ENCODE peak calls at places on chromosomes 6 and 20, in nine cellular contexts. E is psoas muscle, J is immature natural killer cell, P is GM12891, W is EL, A is omental fat pad, D is substantia nigra, I is A549, K is Caco-2. O is an unnamed sample.

GRCh38 chr6:43475506-43475905 is 1.9 kb upstream of the TJAP1 start:
- DNase-seq in K (no peak), E (no peak), P (no peak), I (no peak), D (no peak), J (no peak), W (no peak), A (no peak), O (no peak)

GRCh38 chr6:79134699-79135474 is 56.8 kb upstream of the PHIP start:
- DNase-seq in W (no peak), D (no peak), E (no peak), A (no peak), I (no peak), K (no peak), J (no peak), P (no peak), O (no peak)

GRCh38 chr6:38638941-38639497 is 710 bp downstream of the BTBD9 start:
- DNase-seq in D (no peak), E (peak), J (peak), W (peak), P (peak), A (peak), K (peak), I (peak), O (peak)

GRCh38 chr6:56649782-56650181 is 7.1 kb upstream of the DST start:
- DNase-seq in P (no peak), W (peak), I (no peak), A (no peak), D (no peak), J (no peak), K (no peak), E (no peak), O (peak)

GRCh38 chr6:144413418-144413817 is 128.3 kb downstream of the UTRN start:
- DNase-seq in I (no peak), W (peak), A (no peak), P (no peak), E (no peak), J (peak), D (no peak), K (no peak), O (no peak)

GRCh38 chr20:23331951-23332350 is 18.6 kb upstream of the NXT1 start:
- DNase-seq in E (no peak), W (peak), A (no peak), P (no peak), J (no peak), D (no peak), I (no peak), K (no peak), O (peak)

GRCh38 chr20:5513975-5514516 is 197.3 kb upstream of the PROKR2 start:
- DNase-seq in D (no peak), A (no peak), J (no peak), K (peak), W (peak), E (no peak), I (peak), P (no peak), O (peak)

GRCh38 chr6:122969999-122970398 is 26.0 kb upstream of the CLVS2 start:
- DNase-seq in W (no peak), A (no peak), K (no peak), E (no peak), D (no peak), J (no peak), P (no peak), I (no peak), O (no peak)

GRCh38 chr6:81767163-81768000 is 14.9 kb upstream of the TENT5A start:
- DNase-seq in E (no peak), J (no peak), K (no peak), P (no peak), D (no peak), W (peak), I (no peak), A (no peak), O (peak)

GRCh38 chr6:109298605-109299004 is 83.7 kb downstream of the CD164 start:
- DNase-seq in K (no peak), P (no peak), J (no peak), D (no peak), A (no peak), I (no peak), W (no peak), E (no peak), O (no peak)

GRCh38 chr6:89562114-89562815 is 76.3 kb downstream of the LYRM2 start:
- DNase-seq in E (no peak), P (no peak), W (no peak), J (no peak), K (no peak), I (no peak), D (peak), A (no peak), O (no peak)

GRCh38 chr6:108119212-108120141 is 44.9 kb upstream of the OSTM1 start:
- DNase-seq in W (no peak), E (no peak), K (no peak), J (no peak), D (no peak), A (no peak), I (no peak), P (no peak), O (no peak)

GRCh38 chr6:72446427-72446826 is 175.4 kb upstream of the KCNQ5 start:
- DNase-seq in I (no peak), A (no peak), P (no peak), K (no peak), E (no peak), D (no peak), J (no peak), W (no peak), O (peak)

GRCh38 chr6:32623693-32624092 is 13.5 kb upstream of the HLA-DQA1 start:
- DNase-seq in W (no peak), A (no peak), D (no peak), J (peak), I (no peak), K (no peak), P (no peak), E (no peak), O (no peak)

GRCh38 chr6:36592221-36592655 is 1.9 kb upstream of the SRSF3 start:
- DNase-seq in E (no peak), W (no peak), I (no peak), A (no peak), K (no peak), P (peak), J (peak), D (no peak), O (no peak)

GRCh38 chr6:105675715-105676397 is 273.0 kb upstream of the PREP start:
- DNase-seq in P (peak), A (no peak), J (peak), K (no peak), W (peak), I (peak), D (no peak), E (no peak), O (peak)

GRCh38 chr6:165988306-165988756 is 179.3 kb downstream of the TBXT start:
- DNase-seq in P (no peak), E (no peak), D (no peak), I (no peak), J (no peak), A (no peak), K (no peak), W (no peak), O (no peak)

GRCh38 chr6:105952762-105953700 is 133.1 kb upstream of the PRDM1 start:
- DNase-seq in D (no peak), I (no peak), A (no peak), W (no peak), E (no peak), K (no peak), J (no peak), P (no peak), O (no peak)

GRCh38 chr6:58198301-58198700 is 880.9 kb downstream of the PRIM2 start:
- DNase-seq in J (no peak), P (no peak), D (no peak), A (no peak), W (peak), I (no peak), K (no peak), E (no peak), O (no peak)

GRCh38 chr6:55980627-55981211 is 105.3 kb upstream of the BMP5 start:
- DNase-seq in W (peak), E (no peak), A (no peak), D (no peak), P (no peak), I (peak), J (no peak), K (peak), O (peak)

GRCh38 chr6:7122684-7123083 is 14.9 kb downstream of the RREB1 start:
- DNase-seq in P (no peak), K (no peak), J (no peak), D (no peak), A (no peak), I (no peak), E (no peak), W (no peak), O (no peak)

GRCh38 chr6:97621111-97621510 is 338.1 kb upstream of the MMS22L start:
- DNase-seq in P (no peak), K (no peak), W (no peak), D (no peak), A (no peak), E (no peak), J (no peak), I (no peak), O (no peak)

GRCh38 chr20:668050-668449 is 7.6 kb downstream of the SCRT2 start:
- DNase-seq in J (no peak), D (no peak), A (no peak), P (no peak), W (no peak), I (no peak), K (no peak), E (no peak), O (no peak)

GRCh38 chr6:34146801-34147592 is 1.1 kb upstream of the GRM4 start:
- DNase-seq in J (no peak), K (no peak), A (no peak), E (no peak), I (no peak), P (no peak), D (no peak), W (peak), O (peak)

GRCh38 chr20:17448071-17448470 is 83.1 kb downstream of the BFSP1 start:
- DNase-seq in I (no peak), A (no peak), D (no peak), W (no peak), J (no peak), K (no peak), E (no peak), P (no peak), O (no peak)

GRCh38 chr6:147167576-147168461 is 36.4 kb upstream of the STXBP5 start:
- DNase-seq in P (no peak), J (no peak), W (no peak), A (no peak), D (no peak), K (no peak), E (no peak), I (no peak), O (no peak)

GRCh38 chr6:85126448-85127178 is 323.3 kb upstream of the NT5E start:
- DNase-seq in D (peak), I (peak), A (no peak), J (no peak), P (peak), E (peak), K (peak), W (peak), O (peak)

GRCh38 chr6:3510617-3511016 is 53.8 kb upstream of the SLC22A23 start:
- DNase-seq in W (no peak), P (no peak), K (no peak), E (no peak), J (no peak), A (no peak), D (no peak), I (no peak), O (no peak)

GRCh38 chr20:19720991-19721390 is 37.1 kb upstream of the RIN2 start:
- DNase-seq in P (no peak), E (no peak), J (no peak), K (no peak), W (no peak), A (no peak), I (no peak), D (no peak), O (no peak)

GRCh38 chr20:43974665-43975064 is 60.0 kb downstream of the TOX2 start:
- DNase-seq in J (no peak), A (no peak), K (no peak), E (no peak), W (no peak), P (no peak), I (no peak), D (no peak), O (no peak)